ENCODE peak calls at places on chromosomes 13 and 19, in six cellular contexts. One of them, this sample, is unnamed.

GRCh38 chr13:78326608-78327007 is 276.7 kb downstream of the POU4F1 start:
- DNase-seq in T-helper 1 cell: no peak
- DNase-seq in fibroblast of gingiva: no peak
- DNase-seq in Kasumi-1: peak; percentile 13
- DNase-seq in retinal pigment epithelial cell: no peak
- DNase-seq in activated effector memory CD4-positive, alpha-beta T cell treated with Interleukin-2 at 50 U/mL for 16 hours: no peak
- DNase-seq in this sample: no peak

GRCh38 chr13:58907347-58907746 is 1256.4 kb downstream of the DIAPH3 start:
- DNase-seq in T-helper 1 cell: no peak
- DNase-seq in fibroblast of gingiva: no peak
- DNase-seq in Kasumi-1: no peak
- DNase-seq in retinal pigment epithelial cell: no peak
- DNase-seq in activated effector memory CD4-positive, alpha-beta T cell treated with Interleukin-2 at 50 U/mL for 16 hours: no peak
- DNase-seq in this sample: no peak

GRCh38 chr13:29474991-29475390 is 120.5 kb downstream of the SLC7A1 start:
- DNase-seq in T-helper 1 cell: no peak
- DNase-seq in fibroblast of gingiva: peak; percentile 45
- DNase-seq in Kasumi-1: no peak
- DNase-seq in retinal pigment epithelial cell: peak; percentile 57
- DNase-seq in activated effector memory CD4-positive, alpha-beta T cell treated with Interleukin-2 at 50 U/mL for 16 hours: no peak
- DNase-seq in this sample: no peak

GRCh38 chr13:112704634-112705145 is 14.9 kb downstream of the ATP11A start:
- DNase-seq in T-helper 1 cell: no peak
- DNase-seq in fibroblast of gingiva: no peak
- DNase-seq in Kasumi-1: no peak
- DNase-seq in retinal pigment epithelial cell: no peak
- DNase-seq in activated effector memory CD4-positive, alpha-beta T cell treated with Interleukin-2 at 50 U/mL for 16 hours: no peak
- DNase-seq in this sample: no peak

GRCh38 chr13:98571955-98572662 is 4.8 kb downstream of the STK24 start:
- DNase-seq in T-helper 1 cell: no peak
- DNase-seq in fibroblast of gingiva: peak; percentile 94
- DNase-seq in Kasumi-1: no peak
- DNase-seq in retinal pigment epithelial cell: no peak
- DNase-seq in activated effector memory CD4-positive, alpha-beta T cell treated with Interleukin-2 at 50 U/mL for 16 hours: peak; percentile 16
- DNase-seq in this sample: no peak

GRCh38 chr19:38193445-38193844 is 30.6 kb downstream of the DPF1 start:
- DNase-seq in T-helper 1 cell: no peak
- DNase-seq in fibroblast of gingiva: no peak
- DNase-seq in Kasumi-1: no peak
- DNase-seq in retinal pigment epithelial cell: no peak
- DNase-seq in activated effector memory CD4-positive, alpha-beta T cell treated with Interleukin-2 at 50 U/mL for 16 hours: no peak
- DNase-seq in this sample: no peak

GRCh38 chr19:17311455-17312248 is 2.3 kb downstream of the DDA1 start:
- DNase-seq in T-helper 1 cell: no peak
- DNase-seq in fibroblast of gingiva: peak; percentile 61
- DNase-seq in Kasumi-1: no peak
- DNase-seq in retinal pigment epithelial cell: no peak
- DNase-seq in activated effector memory CD4-positive, alpha-beta T cell treated with Interleukin-2 at 50 U/mL for 16 hours: no peak
- DNase-seq in this sample: no peak

GRCh38 chr13:72952529-72953141 is 106.2 kb upstream of the KLF5 start:
- DNase-seq in T-helper 1 cell: no peak
- DNase-seq in fibroblast of gingiva: no peak
- DNase-seq in Kasumi-1: no peak
- DNase-seq in retinal pigment epithelial cell: no peak
- DNase-seq in activated effector memory CD4-positive, alpha-beta T cell treated with Interleukin-2 at 50 U/mL for 16 hours: no peak
- DNase-seq in this sample: no peak

GRCh38 chr13:112696869-112697465 is 7.1 kb downstream of the ATP11A start:
- DNase-seq in T-helper 1 cell: no peak
- DNase-seq in fibroblast of gingiva: no peak
- DNase-seq in Kasumi-1: no peak
- DNase-seq in retinal pigment epithelial cell: no peak
- DNase-seq in activated effector memory CD4-positive, alpha-beta T cell treated with Interleukin-2 at 50 U/mL for 16 hours: no peak
- DNase-seq in this sample: no peak

GRCh38 chr19:11261902-11262839 is at the start of gene DOCK6:
- DNase-seq in T-helper 1 cell: no peak
- DNase-seq in fibroblast of gingiva: no peak
- DNase-seq in Kasumi-1: no peak
- DNase-seq in retinal pigment epithelial cell: no peak
- DNase-seq in activated effector memory CD4-positive, alpha-beta T cell treated with Interleukin-2 at 50 U/mL for 16 hours: no peak
- DNase-seq in this sample: no peak

GRCh38 chr13:25882732-25883357 is 169.0 kb downstream of the SHISA2 start:
- DNase-seq in T-helper 1 cell: no peak
- DNase-seq in fibroblast of gingiva: no peak
- DNase-seq in Kasumi-1: no peak
- DNase-seq in retinal pigment epithelial cell: no peak
- DNase-seq in activated effector memory CD4-positive, alpha-beta T cell treated with Interleukin-2 at 50 U/mL for 16 hours: no peak
- DNase-seq in this sample: no peak

GRCh38 chr13:33153421-33154381 is 131.9 kb downstream of the STARD13 start:
- DNase-seq in T-helper 1 cell: no peak
- DNase-seq in fibroblast of gingiva: peak; percentile 22
- DNase-seq in Kasumi-1: no peak
- DNase-seq in retinal pigment epithelial cell: no peak
- DNase-seq in activated effector memory CD4-positive, alpha-beta T cell treated with Interleukin-2 at 50 U/mL for 16 hours: no peak
- DNase-seq in this sample: no peak

GRCh38 chr13:78194904-78195639 is 276.4 kb upstream of the EDNRB start:
- DNase-seq in T-helper 1 cell: no peak
- DNase-seq in fibroblast of gingiva: no peak
- DNase-seq in Kasumi-1: peak; percentile 13
- DNase-seq in retinal pigment epithelial cell: no peak
- DNase-seq in activated effector memory CD4-positive, alpha-beta T cell treated with Interleukin-2 at 50 U/mL for 16 hours: no peak
- DNase-seq in this sample: no peak

GRCh38 chr19:50173144-50173543 is 10.1 kb upstream of the IZUMO2 start:
- DNase-seq in T-helper 1 cell: peak; percentile 31
- DNase-seq in fibroblast of gingiva: no peak
- DNase-seq in Kasumi-1: no peak
- DNase-seq in retinal pigment epithelial cell: no peak
- DNase-seq in activated effector memory CD4-positive, alpha-beta T cell treated with Interleukin-2 at 50 U/mL for 16 hours: no peak
- DNase-seq in this sample: no peak